ENCODE peak calls at places on chromosome 3, in six cellular contexts. F is heart left ventricle, P is pancreas, C is stomach, D is colonic mucosa, B is GM12865. H is an unnamed sample.
A peak's percentile ranks its signal among the peaks of the same experiment; 100 is the strongest.

GRCh38 chr3:149506965-149507364 is 32.5 kb downstream of the TM4SF4 start:
- DNase-seq in P (no peak), C (no peak), D (no peak), F (no peak), B (no peak), H (no peak)

GRCh38 chr3:172280406-172281051 is 167.7 kb downstream of the GHSR start:
- DNase-seq in P (no peak), B (no peak), D (no peak), F (no peak), C (no peak), H (no peak)

GRCh38 chr3:193777524-193777923 is 184.5 kb downstream of the OPA1 start:
- DNase-seq in C (no peak), B (no peak), F (no peak), D (peak; percentile 52), P (no peak), H (no peak)

GRCh38 chr3:1404270-1404669 is 311.4 kb downstream of the CNTN6 start:
- DNase-seq in C (peak; percentile 46), B (no peak), P (no peak), D (no peak), F (no peak), H (no peak)

GRCh38 chr3:187227658-187228258 is 30.5 kb downstream of the RTP1 start:
- DNase-seq in C (no peak), P (no peak), D (no peak), B (no peak), F (no peak), H (no peak)

GRCh38 chr3:189157232-189158007 is 14.4 kb upstream of the TPRG1 start:
- DNase-seq in B (no peak), F (no peak), C (no peak), P (no peak), D (no peak), H (no peak)

GRCh38 chr3:9653565-9654248 is 4.4 kb downstream of the MTMR14 start:
- DNase-seq in C (no peak), F (peak; percentile 29), D (no peak), B (peak; percentile 41), P (no peak), H (no peak)

GRCh38 chr3:10983219-10983916 is 9.2 kb upstream of the SLC6A1 start:
- DNase-seq in B (peak; percentile 23), F (no peak), C (peak; percentile 28), P (no peak), D (peak; percentile 29), H (peak; percentile 39)

GRCh38 chr3:156273068-156273709 is 152.8 kb downstream of the KCNAB1 start:
- DNase-seq in P (no peak), B (no peak), F (no peak), C (no peak), D (no peak), H (no peak)

GRCh38 chr3:68017069-68017468 is 362.7 kb upstream of the SUCLG2 start:
- DNase-seq in B (peak; percentile 14), F (no peak), D (no peak), P (no peak), C (no peak), H (no peak)

GRCh38 chr3:169458323-169458722 is 205.2 kb downstream of the MECOM start:
- DNase-seq in C (no peak), F (no peak), P (no peak), B (no peak), D (no peak), H (no peak)

GRCh38 chr3:47746264-47746663 is 35.4 kb downstream of the SMARCC1 start:
- DNase-seq in D (no peak), F (no peak), C (no peak), P (no peak), B (peak; percentile 54), H (no peak)

GRCh38 chr3:126345641-126346460 is 11.4 kb downstream of the KLF15 start:
- DNase-seq in P (peak; percentile 63), F (peak; percentile 3), C (peak; percentile 24), D (peak; percentile 12), B (no peak), H (no peak)

GRCh38 chr3:50251220-50251619 is 15.2 kb downstream of the GNAI2 start:
- DNase-seq in B (no peak), F (no peak), C (peak; percentile 67), D (no peak), P (no peak), H (no peak)

GRCh38 chr3:23238156-23238555 is 35.0 kb downstream of the UBE2E2 start:
- DNase-seq in D (no peak), C (no peak), B (no peak), P (no peak), F (no peak), H (no peak)

GRCh38 chr3:100629728-100630127 is 20.3 kb downstream of the ADGRG7 start:
- DNase-seq in P (no peak), C (no peak), B (no peak), F (no peak), D (no peak), H (no peak)

GRCh38 chr3:150811984-150812383 is 49.0 kb upstream of the SIAH2 start:
- DNase-seq in C (no peak), B (no peak), P (no peak), D (no peak), F (no peak), H (no peak)

GRCh38 chr3:174002543-174002942 is 605.0 kb downstream of the NLGN1 start:
- DNase-seq in B (no peak), C (no peak), P (no peak), F (no peak), D (no peak), H (no peak)

GRCh38 chr3:63967675-63968611 is 55.4 kb downstream of the PSMD6 start:
- DNase-seq in D (peak; percentile 73), B (peak; percentile 69), F (peak; percentile 18), C (no peak), P (no peak), H (no peak)

GRCh38 chr3:173584093-173584833 is 186.7 kb downstream of the NLGN1 start:
- DNase-seq in D (no peak), B (no peak), F (no peak), P (no peak), C (no peak), H (no peak)

GRCh38 chr3:150410311-150411105 is 2.4 kb downstream of the TSC22D2 start:
- DNase-seq in D (peak; percentile 51), P (peak; percentile 88), F (peak; percentile 46), C (peak; percentile 46), B (peak; percentile 41), H (no peak)

GRCh38 chr3:184001761-184002160 is 15.9 kb downstream of the ABCC5 start:
- DNase-seq in P (no peak), F (no peak), C (no peak), B (no peak), D (no peak), H (no peak)

GRCh38 chr3:105425153-105425502 is 58.4 kb downstream of the ALCAM start:
- DNase-seq in D (no peak), B (no peak), P (no peak), C (no peak), F (no peak), H (peak; percentile 11)

GRCh38 chr3:158109295-158109803 is 540 bp upstream of the RSRC1 start:
- DNase-seq in F (no peak), B (no peak), D (no peak), C (no peak), P (no peak), H (no peak)

GRCh38 chr3:34212671-34213070 is 414.2 kb downstream of the PDCD6IP start:
- DNase-seq in C (peak; percentile 71), D (no peak), P (no peak), B (no peak), F (no peak), H (no peak)

GRCh38 chr3:193879864-193880242 is 256.1 kb upstream of the HES1 start:
- DNase-seq in B (no peak), D (no peak), F (no peak), P (no peak), C (no peak), H (no peak)

GRCh38 chr3:158272071-158272470 is 162.2 kb downstream of the RSRC1 start:
- DNase-seq in B (no peak), C (no peak), F (no peak), P (no peak), D (no peak), H (no peak)

GRCh38 chr3:145959457-145960088 is 201.4 kb downstream of the PLOD2 start:
- DNase-seq in P (no peak), C (no peak), F (no peak), D (no peak), B (no peak), H (no peak)

GRCh38 chr3:108342829-108343478 is 46.6 kb downstream of the HHLA2 start:
- DNase-seq in D (no peak), B (peak; percentile 56), C (no peak), P (no peak), F (no peak), H (no peak)

GRCh38 chr3:171028779-171029232 is 2.3 kb upstream of the SLC2A2 start:
- DNase-seq in B (no peak), C (no peak), P (peak; percentile 23), F (no peak), D (no peak), H (no peak)
- H3K4me3 ChIP-seq in B (no peak overlapping the region), C (peak overlapping the region; percentile 34), P (peak overlapping the region; percentile 28), F (peak overlapping the region; percentile 18), D (no peak overlapping the region), H (no peak overlapping the region)

GRCh38 chr3:16767006-16767405 is 117.7 kb upstream of the PLCL2 start:
- DNase-seq in D (no peak), C (no peak), P (no peak), B (no peak), F (no peak), H (no peak)
- TF ChIP-seq CTCF in D (no peak), C (no peak), P (no peak), B (no peak), F (no peak), H (no peak)

GRCh38 chr3:57165637-57166036 is 484 bp upstream of the IL17RD start:
- DNase-seq in P (no peak), D (no peak), B (no peak), C (no peak), F (no peak), H (no peak)
- H3K4me3 ChIP-seq in P (peak overlapping the region; percentile 94), D (no peak overlapping the region), B (peak overlapping the region; percentile 35), C (peak overlapping the region; percentile 89), F (no peak overlapping the region), H (peak overlapping the region; percentile 29)

GRCh38 chr3:120348981-120349818 is at the start of gene LRRC58:
- DNase-seq in B (peak; percentile 96), D (peak; percentile 89), C (peak; percentile 93), F (peak; percentile 88), P (peak; percentile 94), H (peak; percentile 92)
- TF ChIP-seq CTCF in B (peak; percentile 10), D (no peak), C (no peak), F (peak; percentile 38), P (no peak), H (peak; percentile 47)

H was measured in LNCaP clone FGC.